ENCODE peak calls at places on chromosome 9, in four cellular contexts. W is adrenal gland, K is DND-41, H is hepatocyte. Z is an unnamed sample.

GRCh38 chr9:128412120-128412790 is 8.4 kb upstream of the CERCAM start:
- DNase-seq in W (peak; percentile 80), K (peak; percentile 64), H (peak; percentile 56), Z (peak; percentile 33)

GRCh38 chr9:92384373-92384772 is 20.0 kb downstream of the OGN start:
- DNase-seq in W (no peak), K (no peak), H (no peak), Z (no peak)

GRCh38 chr9:78031826-78032598 is 401 bp upstream of the GNAQ start:
- DNase-seq in W (peak; percentile 96), K (peak; percentile 94), H (peak; percentile 96), Z (peak; percentile 51)

GRCh38 chr9:86098793-86099694 is at the start of gene GOLM1:
- DNase-seq in W (peak; percentile 64), K (no peak), H (peak; percentile 87), Z (peak; percentile 9)

GRCh38 chr9:77903666-77904248 is 127.9 kb downstream of the GNAQ start:
- DNase-seq in W (no peak), K (no peak), H (no peak), Z (no peak)

GRCh38 chr9:14912849-14913248 is 2.6 kb upstream of the FREM1 start:
- DNase-seq in W (no peak), K (no peak), H (no peak), Z (no peak)

GRCh38 chr9:120924698-120925534 is 1.7 kb downstream of the TRAF1 start:
- DNase-seq in W (no peak), K (no peak), H (no peak), Z (no peak)

GRCh38 chr9:131734165-131734610 is 5.7 kb downstream of the RAPGEF1 start:
- DNase-seq in W (peak; percentile 70), K (peak; percentile 73), H (peak; percentile 43), Z (peak; percentile 83)

GRCh38 chr9:113446323-113446740 is 17.2 kb upstream of the RGS3 start:
- DNase-seq in W (no peak), K (no peak), H (peak; percentile 56), Z (peak; percentile 40)

GRCh38 chr9:1267141-1267570 is 217.0 kb downstream of the DMRT2 start:
- DNase-seq in W (no peak), K (no peak), H (no peak), Z (no peak)

GRCh38 chr9:84339523-84339922 is 1.0 kb downstream of the SLC28A3 start:
- DNase-seq in W (no peak), K (no peak), H (no peak), Z (no peak)

GRCh38 chr9:137705906-137706305 is 87.1 kb downstream of the EHMT1 start:
- DNase-seq in W (no peak), K (no peak), H (no peak), Z (no peak)

GRCh38 chr9:100731557-100731956 is 153.7 kb downstream of the CAVIN4 start:
- DNase-seq in W (no peak), K (no peak), H (no peak), Z (no peak)

GRCh38 chr9:125293134-125293533 is 31.5 kb downstream of the GAPVD1 start:
- DNase-seq in W (no peak), K (no peak), H (no peak), Z (no peak)

GRCh38 chr9:18632624-18633407 is 158.9 kb downstream of the ADAMTSL1 start:
- DNase-seq in W (peak; percentile 66), K (no peak), H (peak; percentile 46), Z (no peak)

GRCh38 chr9:69173891-69174644 is at the start of gene TJP2:
- DNase-seq in W (peak; percentile 72), K (no peak), H (peak; percentile 72), Z (no peak)

GRCh38 chr9:15249042-15249818 is 57.8 kb downstream of the TTC39B start:
- DNase-seq in W (no peak), K (no peak), H (no peak), Z (no peak)

GRCh38 chr9:126806336-126806735 is 1.5 kb downstream of the ZBTB43 start:
- DNase-seq in W (no peak), K (no peak), H (no peak), Z (no peak)

GRCh38 chr9:127255692-127256091 is 8.9 kb upstream of the GARNL3 start:
- DNase-seq in W (no peak), K (no peak), H (no peak), Z (no peak)

GRCh38 chr9:89854715-89855475 is 250.1 kb downstream of the GADD45G start:
- DNase-seq in W (peak; percentile 35), K (no peak), H (no peak), Z (no peak)

GRCh38 chr9:95963659-95964058 is 88.2 kb downstream of the ERCC6L2 start:
- DNase-seq in W (no peak), K (no peak), H (no peak), Z (no peak)

GRCh38 chr9:76608562-76609254 is 149.7 kb downstream of the GCNT1 start:
- DNase-seq in W (no peak), K (no peak), H (no peak), Z (no peak)

GRCh38 chr9:137968235-137968634 is 90.7 kb downstream of the CACNA1B start:
- DNase-seq in W (peak; percentile 42), K (no peak), H (peak; percentile 2), Z (no peak)

GRCh38 chr9:136814725-136815421 is 7.1 kb downstream of the RABL6 start:
- DNase-seq in W (no peak), K (no peak), H (no peak), Z (no peak)

GRCh38 chr9:127570533-127571111 is 41.5 kb upstream of the STXBP1 start:
- DNase-seq in W (no peak), K (no peak), H (no peak), Z (no peak)

GRCh38 chr9:135820661-135821060 is 86.7 kb downstream of the CAMSAP1 start:
- DNase-seq in W (peak; percentile 38), K (no peak), H (no peak), Z (no peak)

GRCh38 chr9:70679845-70680244 is 265.4 kb upstream of the KLF9 start:
- DNase-seq in W (no peak), K (no peak), H (no peak), Z (no peak)

GRCh38 chr9:110101531-110102161 is 106.3 kb downstream of the C9orf152 start:
- DNase-seq in W (no peak), K (no peak), H (no peak), Z (no peak)

GRCh38 chr9:84331119-84331791 is 9.3 kb downstream of the SLC28A3 start:
- DNase-seq in W (no peak), K (no peak), H (peak; percentile 42), Z (no peak)

GRCh38 chr9:86047361-86047760 is 52.0 kb downstream of the GOLM1 start:
- DNase-seq in W (no peak), K (no peak), H (no peak), Z (no peak)

GRCh38 chr9:76459691-76460635 is 981 bp downstream of the GCNT1 start:
- DNase-seq in W (peak; percentile 55), K (peak; percentile 6), H (peak; percentile 60), Z (no peak)

GRCh38 chr9:517993-518392 is 303.3 kb downstream of the DOCK8 start:
- DNase-seq in W (no peak), K (no peak), H (peak; percentile 44), Z (no peak)

GRCh38 chr9:137432687-137433348 is 8.3 kb downstream of the ENTPD8 start:
- DNase-seq in W (no peak), K (no peak), H (no peak), Z (peak; percentile 46)

GRCh38 chr9:114856942-114857315 is 51.1 kb upstream of the TNFSF15 start:
- DNase-seq in W (no peak), K (no peak), H (no peak), Z (no peak)
- H3K4me1 ChIP-seq in W (no peaks in the 10 kb centered on the region), K (peaks cover under 1% of the 10 kb centered on the region), H (peaks cover 21% of the 10 kb centered on the region), Z (no peaks in the 10 kb centered on the region)

GRCh38 chr9:129675656-129676055 is 10.2 kb downstream of the PRRX2 start:
- DNase-seq in W (no peak), K (no peak), H (peak; percentile 48), Z (no peak)
- H3K4me3 ChIP-seq in W (no peak overlapping the region), K (no peak overlapping the region), H (no peak overlapping the region), Z (no peak overlapping the region)

GRCh38 chr9:133144142-133144886 is 19.4 kb downstream of the GBGT1 start:
- DNase-seq in W (peak; percentile 95), K (peak; percentile 85), H (peak; percentile 89), Z (peak; percentile 99)
- H3K27ac ChIP-seq in W (peak overlapping the region; percentile 69), K (peak overlapping the region; percentile 11), H (peak overlapping the region; percentile 78), Z (peak overlapping the region; percentile 85)

GRCh38 chr9:93937193-93937592 is 18.0 kb downstream of the BARX1 start:
- DNase-seq in W (no peak), K (no peak), H (no peak), Z (no peak)
- H3K4me1 ChIP-seq in W (no peaks in the 10 kb centered on the region), K (no peaks in the 10 kb centered on the region), H (no peaks in the 10 kb centered on the region), Z (no peaks in the 10 kb centered on the region)

Z was measured in CD8-positive, alpha-beta memory T cell.